ENCODE peak calls at places on chromosomes 2 and 18, in four cellular contexts. U, E, V and G are unnamed samples.
A peak's percentile ranks its signal among the peaks of the same experiment; 100 is the strongest.

GRCh38 chr2:215772634-215773563 is 240.5 kb downstream of the MREG start:
- DNase-seq in U (no peak), E (no peak), V (no peak), G (no peak)

GRCh38 chr2:134722728-134723127 is 3.9 kb upstream of the TMEM163 start:
- DNase-seq in U (no peak), E (no peak), V (no peak), G (no peak)

GRCh38 chr18:48003426-48004349 is 73.2 kb upstream of the SMAD2 start:
- DNase-seq in U (peak; percentile 22), E (peak; percentile 38), V (no peak), G (no peak)

GRCh38 chr2:120596191-120596781 is 139.4 kb upstream of the GLI2 start:
- DNase-seq in U (no peak), E (peak; percentile 14), V (no peak), G (no peak)

GRCh38 chr2:198314559-198315153 is 510.3 kb downstream of the PLCL1 start:
- DNase-seq in U (peak; percentile 56), E (no peak), V (no peak), G (peak; percentile 18)

GRCh38 chr2:232242316-232242715 is 136.2 kb upstream of the ALPP start:
- DNase-seq in U (no peak), E (no peak), V (no peak), G (no peak)

GRCh38 chr18:24991661-24992060 is 360.3 kb downstream of the ZNF521 start:
- DNase-seq in U (no peak), E (no peak), V (no peak), G (no peak)

GRCh38 chr2:28407976-28408690 is 15.5 kb downstream of the FOSL2 start:
- DNase-seq in U (no peak), E (no peak), V (no peak), G (no peak)

GRCh38 chr2:163878718-163879117 is 142.9 kb upstream of the FIGN start:
- DNase-seq in U (peak; percentile 19), E (no peak), V (no peak), G (peak; percentile 1)

GRCh38 chr2:33583194-33583938 is 15.7 kb downstream of the FAM98A start:
- DNase-seq in U (peak; percentile 20), E (no peak), V (no peak), G (no peak)

GRCh38 chr2:16330012-16330411 is 335.6 kb downstream of the CYRIA start:
- DNase-seq in U (no peak), E (no peak), V (no peak), G (no peak)

GRCh38 chr2:55843096-55843991 is 80.2 kb downstream of the EFEMP1 start:
- DNase-seq in U (peak; percentile 83), E (no peak), V (no peak), G (peak; percentile 91)

GRCh38 chr2:205484717-205485116 is 197.6 kb upstream of the NRP2 start:
- DNase-seq in U (no peak), E (no peak), V (no peak), G (no peak)

GRCh38 chr2:31053929-31054328 is 84.3 kb downstream of the GALNT14 start:
- DNase-seq in U (no peak), E (no peak), V (no peak), G (no peak)

GRCh38 chr18:8602040-8602439 is 7.2 kb upstream of the RAB12 start:
- DNase-seq in U (no peak), E (no peak), V (no peak), G (no peak)

GRCh38 chr18:25921677-25922421 is 168.6 kb downstream of the SS18 start:
- DNase-seq in U (peak; percentile 22), E (no peak), V (no peak), G (no peak)

GRCh38 chr2:42864222-42864621 is 71.8 kb upstream of the HAAO start:
- DNase-seq in U (no peak), E (no peak), V (peak; percentile 8), G (no peak)

GRCh38 chr18:8800041-8800441 is 94.7 kb downstream of the MTCL1 start:
- DNase-seq in U (no peak), E (no peak), V (no peak), G (peak; percentile 61)

GRCh38 chr18:79801641-79802040 is 3.9 kb downstream of the KCNG2 start:
- DNase-seq in U (no peak), E (no peak), V (no peak), G (no peak)

GRCh38 chr2:7523557-7524210 is 606.5 kb downstream of the RNF144A start:
- DNase-seq in U (no peak), E (no peak), V (no peak), G (no peak)

GRCh38 chr2:182594286-182594685 is 121.8 kb upstream of the DNAJC10 start:
- DNase-seq in U (no peak), E (no peak), V (no peak), G (no peak)

GRCh38 chr2:83081835-83082522 is 1377.1 kb downstream of the SUCLG1 start:
- DNase-seq in U (peak; percentile 92), E (no peak), V (no peak), G (peak; percentile 16)

GRCh38 chr18:32360682-32361345 is 109.9 kb downstream of the GAREM1 start:
- DNase-seq in U (no peak), E (no peak), V (no peak), G (no peak)

GRCh38 chr2:48279347-48279746 is 250.6 kb upstream of the STON1 start:
- DNase-seq in U (no peak), E (no peak), V (no peak), G (no peak)

GRCh38 chr2:172375247-172375646 is 52.1 kb upstream of the ITGA6 start:
- DNase-seq in U (no peak), E (no peak), V (no peak), G (no peak)

GRCh38 chr2:47271054-47272000 is 116.2 kb upstream of the STPG4 start:
- DNase-seq in U (no peak), E (no peak), V (no peak), G (no peak)

GRCh38 chr18:22466608-22467390 is 49.1 kb upstream of the CTAGE1 start:
- DNase-seq in U (peak; percentile 86), E (peak; percentile 23), V (no peak), G (no peak)

GRCh38 chr2:44358498-44358897 is 2.8 kb downstream of the PREPL start:
- DNase-seq in U (peak; percentile 73), E (no peak), V (no peak), G (no peak)

GRCh38 chr2:150063432-150063889 is 424.0 kb downstream of the RND3 start:
- DNase-seq in U (peak; percentile 49), E (no peak), V (no peak), G (no peak)

GRCh38 chr2:21270658-21271057 is 146.9 kb downstream of the TDRD15 start:
- DNase-seq in U (no peak), E (peak; percentile 83), V (peak; percentile 69), G (no peak)

GRCh38 chr2:211035548-211036185 is 479.3 kb downstream of the CPS1 start:
- DNase-seq in U (peak; percentile 45), E (no peak), V (no peak), G (no peak)

GRCh38 chr2:241584446-241584845 is 25.9 kb downstream of the BOK start:
- DNase-seq in U (peak; percentile 59), E (no peak), V (no peak), G (no peak)

GRCh38 chr2:44168684-44169154 is at the start of gene PPM1B:
- DNase-seq in U (no peak), E (peak; percentile 100), V (peak; percentile 99), G (no peak)

GRCh38 chr2:74205586-74205985 is 7.2 kb downstream of the MTHFD2 start:
- DNase-seq in U (no peak), E (no peak), V (no peak), G (no peak)

DNA sequence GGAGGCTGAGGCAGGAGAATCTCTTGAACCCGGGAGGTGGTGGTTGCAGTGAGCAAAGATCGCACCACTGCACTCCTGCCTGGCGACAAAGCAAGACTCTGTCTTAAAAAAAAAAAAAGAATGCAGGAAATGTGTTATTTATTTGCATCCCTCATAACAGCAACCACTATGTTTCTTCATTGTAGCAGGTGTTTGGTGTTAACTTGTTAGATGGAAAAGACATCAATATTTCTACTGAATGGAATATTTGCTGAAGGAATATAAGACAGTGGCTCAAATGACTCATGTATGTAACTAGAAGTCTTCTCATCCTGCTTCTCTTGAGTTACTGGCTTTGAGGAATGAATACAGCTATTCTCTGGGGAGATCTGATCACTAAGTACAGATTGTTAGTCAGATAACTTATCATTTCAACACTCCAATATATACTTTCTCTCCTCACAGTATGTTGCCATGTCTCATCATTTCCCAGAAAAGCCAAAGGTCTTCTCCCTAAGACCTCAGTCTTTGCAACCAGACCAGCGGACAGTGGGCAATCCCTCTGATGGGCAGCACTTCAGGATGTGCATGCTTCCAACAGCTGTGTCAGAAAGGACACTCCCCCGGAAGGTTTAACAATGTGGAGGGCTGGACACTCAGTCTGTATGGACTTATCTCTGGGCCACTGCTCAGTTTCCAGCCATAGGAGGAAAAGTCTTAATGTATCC is 104.4 kb upstream of the STK17B start:
- DNase-seq in U (peak; percentile 60), E (no peak), V (no peak), G (no peak)
- H3K4me3 ChIP-seq in U (no peak overlapping the region), E (no peak overlapping the region), V (no peak overlapping the region), G (no peak overlapping the region)

DNA sequence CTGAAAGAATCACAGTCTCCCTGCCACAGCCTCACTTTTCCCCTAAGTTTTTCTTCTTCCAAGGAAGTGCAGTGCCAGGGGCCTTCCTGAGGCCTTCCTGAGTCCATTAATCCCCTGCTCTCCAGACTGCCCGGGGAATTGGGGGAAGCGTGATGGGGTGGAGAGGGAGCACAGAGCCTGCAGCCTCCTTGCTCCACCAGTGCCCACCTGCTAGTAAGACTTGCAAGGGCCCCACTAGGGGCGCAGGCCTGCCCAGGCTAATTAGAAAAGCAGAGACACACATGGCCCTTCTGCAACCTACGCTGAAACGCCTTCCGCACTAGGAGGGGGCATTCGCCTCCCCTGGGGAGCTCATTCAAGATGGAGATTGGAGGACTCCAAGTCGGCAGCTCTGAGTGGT is 110.6 kb downstream of the MRO start:
- DNase-seq in U (no peak), E (no peak), V (no peak), G (no peak)
- TF ChIP-seq CTCF in U (no peak), E (no peak), V (no peak), G (no peak)

GRCh38 chr2:37782721-37783438 is 111.4 kb upstream of the CDC42EP3 start:
- DNase-seq in U (no peak), E (no peak), V (peak; percentile 45), G (no peak)

GRCh38 chr2:37782155-37782673 is 110.8 kb upstream of the CDC42EP3 start:
- DNase-seq in U (no peak), E (no peak), V (no peak), G (no peak)

GRCh38 chr2:37779611-37780010 is 108.2 kb upstream of the CDC42EP3 start:
- DNase-seq in U (no peak), E (no peak), V (no peak), G (no peak)

GRCh38 chr2:37780097-37780676 is 108.7 kb upstream of the CDC42EP3 start:
- DNase-seq in U (no peak), E (no peak), V (no peak), G (no peak)

GRCh38 chr2:37781028-37781427 is 109.6 kb upstream of the CDC42EP3 start:
- DNase-seq in U (peak; percentile 56), E (no peak), V (no peak), G (peak; percentile 68)
- H3K27ac ChIP-seq in U (peak overlapping the region; percentile 36), E (no peak overlapping the region), V (peak overlapping the region; percentile 77), G (no peak overlapping the region)

GRCh38 chr2:203240491-203240890 is 1.7 kb downstream of the CYP20A1 start:
- DNase-seq in U (no peak), E (no peak), V (no peak), G (no peak)
- H3K4me3 ChIP-seq in U (peak overlapping the region; percentile 87), E (peak overlapping the region; percentile 98), V (no peak overlapping the region), G (no peak overlapping the region)